ENCODE peak calls at places on chromosomes 5 and 9, in four cellular contexts. One of them, this sample, is unnamed.

GRCh38 chr5:35339616-35340100 is 109.4 kb upstream of the PRLR start:
- DNase-seq in thoracic aorta: no peak
- DNase-seq in GM13977: no peak
- DNase-seq in type B pancreatic cell: no peak
- DNase-seq in this sample: no peak

GRCh38 chr5:123450641-123451421 is 27.6 kb upstream of the CEP120 start:
- DNase-seq in thoracic aorta: no peak
- DNase-seq in GM13977: no peak
- DNase-seq in type B pancreatic cell: no peak
- DNase-seq in this sample: no peak

GRCh38 chr5:134920848-134921575 is 16.1 kb downstream of the PCBD2 start:
- DNase-seq in thoracic aorta: no peak
- DNase-seq in GM13977: no peak
- DNase-seq in type B pancreatic cell: no peak
- DNase-seq in this sample: no peak

GRCh38 chr9:136568288-136569081 is 22.6 kb upstream of the NOTCH1 start:
- DNase-seq in thoracic aorta: no peak
- DNase-seq in GM13977: no peak
- DNase-seq in type B pancreatic cell: no peak
- DNase-seq in this sample: no peak

GRCh38 chr9:32524558-32525461 is 1.2 kb downstream of the RIGI start:
- DNase-seq in thoracic aorta: no peak
- DNase-seq in GM13977: peak; percentile 16
- DNase-seq in type B pancreatic cell: no peak
- DNase-seq in this sample: peak; percentile 45

GRCh38 chr5:136799806-136800372 is 434.5 kb upstream of the TRPC7 start:
- DNase-seq in thoracic aorta: no peak
- DNase-seq in GM13977: no peak
- DNase-seq in type B pancreatic cell: no peak
- DNase-seq in this sample: no peak

GRCh38 chr9:122131401-122131921 is 28.1 kb downstream of the NDUFA8 start:
- DNase-seq in thoracic aorta: no peak
- DNase-seq in GM13977: no peak
- DNase-seq in type B pancreatic cell: no peak
- DNase-seq in this sample: no peak

GRCh38 chr5:90612930-90613329 is 54.3 kb downstream of the ADGRV1 start:
- DNase-seq in thoracic aorta: no peak
- DNase-seq in GM13977: peak; percentile 48
- DNase-seq in type B pancreatic cell: no peak
- DNase-seq in this sample: no peak

GRCh38 chr9:5719546-5719945 is 90.6 kb downstream of the RIC1 start:
- DNase-seq in thoracic aorta: no peak
- DNase-seq in GM13977: no peak
- DNase-seq in type B pancreatic cell: no peak
- DNase-seq in this sample: no peak

GRCh38 chr9:108296056-108296455 is 559.7 kb downstream of the ACTL7B start:
- DNase-seq in thoracic aorta: no peak
- DNase-seq in GM13977: no peak
- DNase-seq in type B pancreatic cell: no peak
- DNase-seq in this sample: no peak

GRCh38 chr5:155189981-155190380 is 176.4 kb downstream of the KIF4B start:
- DNase-seq in thoracic aorta: no peak
- DNase-seq in GM13977: no peak
- DNase-seq in type B pancreatic cell: no peak
- DNase-seq in this sample: no peak

GRCh38 chr9:30172206-30172605 is 2212.2 kb upstream of the ACO1 start:
- DNase-seq in thoracic aorta: no peak
- DNase-seq in GM13977: no peak
- DNase-seq in type B pancreatic cell: no peak
- DNase-seq in this sample: no peak

GRCh38 chr5:42951169-42951846 is 88.8 kb downstream of the ANXA2R start:
- DNase-seq in thoracic aorta: no peak
- DNase-seq in GM13977: peak; percentile 84
- DNase-seq in type B pancreatic cell: no peak
- DNase-seq in this sample: peak; percentile 89

GRCh38 chr9:120688758-120689157 is 25.5 kb downstream of the MEGF9 start:
- DNase-seq in thoracic aorta: no peak
- DNase-seq in GM13977: no peak
- DNase-seq in type B pancreatic cell: no peak
- DNase-seq in this sample: no peak

GRCh38 chr5:54538156-54538555 is 20.6 kb downstream of the SNX18 start:
- DNase-seq in thoracic aorta: no peak
- DNase-seq in GM13977: no peak
- DNase-seq in type B pancreatic cell: no peak
- DNase-seq in this sample: no peak

GRCh38 chr9:99749641-99750040 is 72.0 kb upstream of the NR4A3 start:
- DNase-seq in thoracic aorta: no peak
- DNase-seq in GM13977: no peak
- DNase-seq in type B pancreatic cell: no peak
- DNase-seq in this sample: no peak

GRCh38 chr9:74281674-74282073 is 215.5 kb upstream of the RORB start:
- DNase-seq in thoracic aorta: no peak
- DNase-seq in GM13977: no peak
- DNase-seq in type B pancreatic cell: no peak
- DNase-seq in this sample: peak; percentile 41

GRCh38 chr9:129394011-129394919 is 216.2 kb upstream of the IER5L start:
- DNase-seq in thoracic aorta: no peak
- DNase-seq in GM13977: no peak
- DNase-seq in type B pancreatic cell: no peak
- DNase-seq in this sample: no peak

GRCh38 chr5:72427488-72428437 is 79.4 kb downstream of the ZNF366 start:
- DNase-seq in thoracic aorta: no peak
- DNase-seq in GM13977: no peak
- DNase-seq in type B pancreatic cell: no peak
- DNase-seq in this sample: no peak

GRCh38 chr5:110872963-110873362 is 134.2 kb downstream of the SLC25A46 start:
- DNase-seq in thoracic aorta: no peak
- DNase-seq in GM13977: no peak
- DNase-seq in type B pancreatic cell: no peak
- DNase-seq in this sample: no peak

GRCh38 chr9:892123-892522 is 50.6 kb downstream of the DMRT1 start:
- DNase-seq in thoracic aorta: no peak
- DNase-seq in GM13977: no peak
- DNase-seq in type B pancreatic cell: no peak
- DNase-seq in this sample: no peak

GRCh38 chr5:88190106-88190834 is 78.4 kb downstream of the TMEM161B start:
- DNase-seq in thoracic aorta: no peak
- DNase-seq in GM13977: no peak
- DNase-seq in type B pancreatic cell: no peak
- DNase-seq in this sample: peak; percentile 62

GRCh38 chr9:126591083-126591482 is 22.6 kb upstream of the LMX1B start:
- DNase-seq in thoracic aorta: no peak
- DNase-seq in GM13977: no peak
- DNase-seq in type B pancreatic cell: no peak
- DNase-seq in this sample: no peak

GRCh38 chr5:53110156-53110555 is 599 bp upstream of the MOCS2 start:
- DNase-seq in thoracic aorta: no peak
- DNase-seq in GM13977: no peak
- DNase-seq in type B pancreatic cell: no peak
- DNase-seq in this sample: peak; percentile 16

GRCh38 chr5:59241119-59241518 is 652.4 kb downstream of the PDE4D start:
- DNase-seq in thoracic aorta: no peak
- DNase-seq in GM13977: no peak
- DNase-seq in type B pancreatic cell: no peak
- DNase-seq in this sample: no peak

GRCh38 chr9:2872307-2872940 is 28.5 kb upstream of the PUM3 start:
- DNase-seq in thoracic aorta: no peak
- DNase-seq in GM13977: no peak
- DNase-seq in type B pancreatic cell: no peak
- DNase-seq in this sample: no peak

GRCh38 chr5:103037673-103038455 is 82.1 kb downstream of the GIN1 start:
- DNase-seq in thoracic aorta: no peak
- DNase-seq in GM13977: no peak
- DNase-seq in type B pancreatic cell: no peak
- DNase-seq in this sample: no peak
- TF ChIP-seq CTCF in thoracic aorta: no peak
- TF ChIP-seq CTCF in GM13977: no peak
- TF ChIP-seq CTCF in type B pancreatic cell: no peak
- TF ChIP-seq CTCF in this sample: no peak

GRCh38 chr5:9269024-9269423 is 276.9 kb downstream of the SEMA5A start:
- DNase-seq in thoracic aorta: no peak
- DNase-seq in GM13977: no peak
- DNase-seq in type B pancreatic cell: no peak
- DNase-seq in this sample: no peak
- TF ChIP-seq CTCF in thoracic aorta: no peak
- TF ChIP-seq CTCF in GM13977: no peak
- TF ChIP-seq CTCF in type B pancreatic cell: no peak
- TF ChIP-seq CTCF in this sample: no peak

GRCh38 chr5:4005335-4005734 is 409.7 kb downstream of the IRX1 start:
- DNase-seq in thoracic aorta: no peak
- DNase-seq in GM13977: no peak
- DNase-seq in type B pancreatic cell: peak; percentile 45
- DNase-seq in this sample: no peak
- TF ChIP-seq CTCF in thoracic aorta: no peak
- TF ChIP-seq CTCF in GM13977: no peak
- TF ChIP-seq CTCF in type B pancreatic cell: no peak
- TF ChIP-seq CTCF in this sample: no peak

DNA sequence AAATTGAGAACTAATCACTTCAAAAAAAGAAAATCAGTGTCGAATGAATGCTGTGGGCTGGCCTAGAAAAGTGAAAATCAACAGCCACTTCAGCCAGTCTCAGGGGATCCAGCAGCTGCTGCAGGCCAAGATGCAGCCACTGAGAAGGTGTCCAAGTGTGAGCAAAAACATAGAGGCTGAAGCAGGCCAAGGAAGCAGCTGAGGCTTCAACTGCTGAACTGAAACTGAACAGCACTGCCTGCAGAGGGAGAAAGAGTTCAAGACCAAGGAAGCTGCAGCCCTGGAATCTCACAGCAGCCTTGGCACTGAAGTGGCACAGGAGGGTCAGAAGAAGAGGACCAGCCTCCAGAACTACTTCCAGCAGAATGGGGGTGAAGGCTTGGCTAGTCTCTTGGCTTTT is 15.8 kb upstream of the SLC36A3 start:
- DNase-seq in thoracic aorta: no peak
- DNase-seq in GM13977: no peak
- DNase-seq in type B pancreatic cell: no peak
- DNase-seq in this sample: no peak
- TF ChIP-seq CTCF in thoracic aorta: no peak
- TF ChIP-seq CTCF in GM13977: peak; percentile 29
- TF ChIP-seq CTCF in type B pancreatic cell: peak; percentile 26
- TF ChIP-seq CTCF in this sample: no peak

GRCh38 chr5:594241-594860 is 17.8 kb upstream of the CEP72 start:
- DNase-seq in thoracic aorta: no peak
- DNase-seq in GM13977: no peak
- DNase-seq in type B pancreatic cell: no peak
- DNase-seq in this sample: no peak

GRCh38 chr5:591746-592145 is 20.4 kb upstream of the CEP72 start:
- DNase-seq in thoracic aorta: no peak
- DNase-seq in GM13977: no peak
- DNase-seq in type B pancreatic cell: peak; percentile 56
- DNase-seq in this sample: no peak

GRCh38 chr5:592158-592557 is 20.0 kb upstream of the CEP72 start:
- DNase-seq in thoracic aorta: no peak
- DNase-seq in GM13977: no peak
- DNase-seq in type B pancreatic cell: peak; percentile 50
- DNase-seq in this sample: no peak

GRCh38 chr5:595285-595684 is 16.9 kb upstream of the CEP72 start:
- DNase-seq in thoracic aorta: no peak
- DNase-seq in GM13977: no peak
- DNase-seq in type B pancreatic cell: no peak
- DNase-seq in this sample: no peak

GRCh38 chr5:593511-593910 is 18.6 kb upstream of the CEP72 start:
- DNase-seq in thoracic aorta: no peak
- DNase-seq in GM13977: no peak
- DNase-seq in type B pancreatic cell: no peak
- DNase-seq in this sample: no peak
- TF ChIP-seq CTCF in thoracic aorta: no peak
- TF ChIP-seq CTCF in GM13977: no peak
- TF ChIP-seq CTCF in type B pancreatic cell: no peak
- TF ChIP-seq CTCF in this sample: no peak